ENCODE peak calls at places on chromosome 13, in nine cellular contexts. H, T, D, G, P, S, I, R and L are unnamed samples.

GRCh38 chr13:80386592-80386991 is 45.7 kb upstream of the SPRY2 start:
- DNase-seq in S (no peak), H (no peak), P (no peak), D (no peak), T (no peak), R (no peak), I (no peak), G (no peak), L (no peak)

GRCh38 chr13:73618275-73618865 is 515.8 kb downstream of the KLF12 start:
- DNase-seq in D (peak; percentile 51), S (no peak), G (peak; percentile 24), H (peak; percentile 49), R (no peak), I (no peak), P (no peak), T (no peak), L (no peak)

GRCh38 chr13:76885203-76886004 is 801 bp downstream of the KCTD12 start:
- DNase-seq in H (peak; percentile 73), D (peak; percentile 70), S (peak; percentile 94), I (peak; percentile 11), R (no peak), G (peak; percentile 66), P (peak; percentile 68), T (peak; percentile 81), L (peak; percentile 90)

GRCh38 chr13:20847298-20847697 is 55.2 kb downstream of the XPO4 start:
- DNase-seq in T (no peak), G (no peak), H (no peak), R (no peak), I (peak; percentile 7), D (no peak), P (no peak), S (no peak), L (no peak)

GRCh38 chr13:48539550-48539949 is 6.7 kb upstream of the RCBTB2 start:
- DNase-seq in D (no peak), H (no peak), T (no peak), P (no peak), I (no peak), R (no peak), S (no peak), G (no peak), L (no peak)

GRCh38 chr13:43767351-43767901 is 19.3 kb downstream of the ENOX1 start:
- DNase-seq in H (no peak), P (no peak), S (no peak), R (no peak), T (no peak), G (no peak), I (no peak), D (no peak), L (peak; percentile 78)

GRCh38 chr13:42102961-42103688 is 54.7 kb downstream of the DGKH start:
- DNase-seq in H (no peak), T (no peak), R (no peak), G (no peak), P (no peak), D (no peak), I (no peak), S (no peak), L (no peak)

GRCh38 chr13:64849174-64849573 is 2381.0 kb downstream of the PCDH9 start:
- DNase-seq in R (no peak), I (no peak), H (no peak), G (no peak), T (no peak), S (no peak), D (no peak), P (no peak), L (no peak)

GRCh38 chr13:98442391-98443230 is 134.3 kb downstream of the STK24 start:
- DNase-seq in R (no peak), P (no peak), S (peak; percentile 62), I (no peak), T (no peak), D (no peak), G (no peak), H (no peak), L (no peak)

GRCh38 chr13:61358599-61358998 is 57.0 kb downstream of the PCDH20 start:
- DNase-seq in T (no peak), D (no peak), S (no peak), I (no peak), H (no peak), P (no peak), R (no peak), G (no peak), L (no peak)

GRCh38 chr13:57611956-57612355 is 19.6 kb upstream of the PCDH17 start:
- DNase-seq in R (peak; percentile 17), D (no peak), G (no peak), I (no peak), P (no peak), S (no peak), T (no peak), H (no peak), L (no peak)

GRCh38 chr13:27005556-27005955 is 166.1 kb downstream of the USP12 start:
- DNase-seq in H (no peak), I (no peak), R (no peak), G (no peak), D (no peak), P (no peak), S (no peak), T (no peak), L (peak; percentile 42)

GRCh38 chr13:73833331-73834070 is 300.7 kb downstream of the KLF12 start:
- DNase-seq in D (no peak), H (no peak), S (no peak), T (no peak), G (no peak), I (no peak), P (no peak), R (no peak), L (no peak)

GRCh38 chr13:46343279-46343949 is 43.6 kb downstream of the RUBCNL start:
- DNase-seq in G (no peak), R (no peak), I (peak; percentile 22), T (no peak), S (no peak), H (no peak), D (no peak), P (no peak), L (no peak)

GRCh38 chr13:46342538-46342937 is 44.5 kb downstream of the RUBCNL start:
- DNase-seq in R (no peak), P (no peak), S (no peak), I (no peak), H (no peak), G (no peak), T (no peak), D (no peak), L (no peak)

GRCh38 chr13:46341112-46341711 is 45.8 kb downstream of the RUBCNL start:
- DNase-seq in G (no peak), I (no peak), D (no peak), H (no peak), S (no peak), R (peak; percentile 51), P (no peak), T (no peak), L (no peak)

GRCh38 chr13:46340631-46341111 is 46.4 kb downstream of the RUBCNL start:
- DNase-seq in P (no peak), I (no peak), S (no peak), H (no peak), T (no peak), R (no peak), G (no peak), D (no peak), L (no peak)

GRCh38 chr13:46339035-46339666 is 47.9 kb downstream of the RUBCNL start:
- DNase-seq in H (no peak), S (no peak), D (peak; percentile 31), I (no peak), G (no peak), R (peak; percentile 59), T (no peak), P (no peak), L (no peak)
- TF ChIP-seq EP300 in H (no peak), S (no peak), D (no peak), I (no peak), G (no peak), R (no peak), T (no peak), P (no peak), L (no peak)

GRCh38 chr13:50291611-50292010 is 276.4 kb downstream of the KCNRG start:
- DNase-seq in R (no peak), I (no peak), P (no peak), H (no peak), G (no peak), D (no peak), S (no peak), T (no peak), L (no peak)

GRCh38 chr13:50286376-50286775 is 271.1 kb downstream of the KCNRG start:
- DNase-seq in P (no peak), I (no peak), G (no peak), H (no peak), R (no peak), T (no peak), D (no peak), S (no peak), L (no peak)

GRCh38 chr13:50290186-50290585 is 274.9 kb downstream of the KCNRG start:
- DNase-seq in I (no peak), P (no peak), S (no peak), D (no peak), H (no peak), R (no peak), G (no peak), T (no peak), L (no peak)

DNA sequence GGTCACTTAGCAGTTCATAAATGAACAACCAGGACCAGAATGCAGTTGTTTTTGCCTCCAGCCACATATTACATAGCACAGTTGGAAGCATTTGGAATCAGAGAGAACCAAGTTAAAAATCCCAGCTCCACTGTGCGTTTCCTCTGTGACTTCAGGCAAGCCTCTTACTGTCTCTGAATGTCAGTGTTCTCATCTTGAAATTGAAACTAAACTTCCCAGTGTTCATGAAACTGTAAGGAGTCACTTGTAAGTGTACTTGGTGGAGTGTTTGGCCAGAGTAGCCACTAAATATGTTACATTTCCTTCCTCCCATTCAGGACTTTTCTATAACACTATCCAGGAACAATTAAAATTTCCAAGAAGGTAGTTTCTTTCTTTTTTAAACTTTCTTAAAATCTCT is 276.8 kb downstream of the KCNRG start:
- DNase-seq in S (no peak), H (no peak), P (no peak), R (no peak), G (no peak), T (no peak), D (no peak), I (no peak), L (no peak)
- TF ChIP-seq EP300 in S (no peak), H (no peak), P (no peak), R (no peak), G (no peak), T (no peak), D (no peak), I (no peak), L (no peak)

GRCh38 chr13:47067296-47067695 is 170.4 kb upstream of the HTR2A start:
- DNase-seq in S (no peak), D (no peak), I (no peak), P (no peak), T (no peak), R (no peak), G (no peak), H (no peak), L (no peak)
- TF ChIP-seq EP300 in S (no peak), D (no peak), I (no peak), P (no peak), T (no peak), R (no peak), G (no peak), H (no peak), L (no peak)

DNA sequence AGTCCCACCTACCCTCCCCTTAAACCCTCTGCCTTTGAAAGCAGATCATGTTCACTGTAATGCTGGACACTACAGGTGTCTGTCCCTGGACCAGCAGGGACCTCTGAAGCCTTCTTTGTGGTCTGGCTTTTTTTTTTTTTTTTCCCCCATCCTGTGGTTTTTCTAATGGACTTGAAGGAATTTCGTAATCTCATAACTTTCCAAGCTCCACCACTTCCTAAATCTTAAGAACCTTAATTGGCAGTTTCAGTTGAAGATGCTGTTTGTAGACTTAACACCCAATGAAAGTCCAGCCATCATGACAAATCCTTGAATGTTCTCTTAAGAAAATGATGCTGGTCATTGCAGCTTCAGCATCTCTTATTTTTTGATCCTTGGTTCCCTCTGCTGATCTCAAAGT is 45.0 kb upstream of the LRCH1 start:
- DNase-seq in P (no peak), T (no peak), D (no peak), I (no peak), S (no peak), H (no peak), G (no peak), R (no peak), L (no peak)
- TF ChIP-seq EP300 in P (no peak), T (no peak), D (no peak), I (no peak), S (no peak), H (no peak), G (no peak), R (no peak), L (no peak)